ENCODE peak calls at places on chromosome 10, in seven cellular contexts. G is fibroblast of lung; K is AG20443; C is A549; N is stimulated activated CD4-positive, alpha-beta T cell treated with anti-CD3 and anti-CD28 coated beads, Interleukin-4, amount 100 ng/mL, for 48 hours; P is cardiac muscle cell; X is posterior vena cava. Q is an unnamed sample.

GRCh38 chr10:71274901-71275796 is 43.9 kb upstream of the SLC29A3 start:
- DNase-seq in G (no peak), K (no peak), C (peak), N (no peak), P (no peak), X (no peak), Q (no peak)

GRCh38 chr10:13659887-13660544 is 73.3 kb downstream of the PRPF18 start:
- DNase-seq in G (peak), K (peak), C (peak), N (peak), P (peak), X (peak), Q (peak)

GRCh38 chr10:102410427-102411073 is 8.0 kb downstream of the PSD start:
- DNase-seq in G (peak), K (no peak), C (no peak), N (peak), P (peak), X (no peak), Q (no peak)

GRCh38 chr10:78905940-78906308 is 162.8 kb upstream of the ZMIZ1 start:
- DNase-seq in G (no peak), K (no peak), C (no peak), N (no peak), P (no peak), X (peak), Q (no peak)

GRCh38 chr10:94180576-94180975 is 182.2 kb downstream of the NOC3L start:
- DNase-seq in G (no peak), K (no peak), C (no peak), N (no peak), P (no peak), X (no peak), Q (no peak)

GRCh38 chr10:7407368-7408002 is 3.3 kb downstream of the SFMBT2 start:
- DNase-seq in G (peak), K (no peak), C (no peak), N (no peak), P (no peak), X (no peak), Q (no peak)

GRCh38 chr10:62594093-62594520 is 210.4 kb upstream of the ADO start:
- DNase-seq in G (peak), K (peak), C (peak), N (peak), P (peak), X (peak), Q (no peak)

GRCh38 chr10:5987747-5988146 is 10.4 kb upstream of the IL15RA start:
- DNase-seq in G (no peak), K (no peak), C (no peak), N (no peak), P (no peak), X (no peak), Q (no peak)

GRCh38 chr10:123126246-123126645 is 9.5 kb upstream of the HMX3 start:
- DNase-seq in G (no peak), K (no peak), C (no peak), N (no peak), P (no peak), X (no peak), Q (no peak)

GRCh38 chr10:73182568-73182967 is 14.6 kb downstream of the FAM149B1 start:
- DNase-seq in G (peak), K (peak), C (no peak), N (no peak), P (no peak), X (no peak), Q (peak)

GRCh38 chr10:52573347-52573746 is 199.2 kb downstream of the MBL2 start:
- DNase-seq in G (no peak), K (peak), C (no peak), N (no peak), P (no peak), X (no peak), Q (no peak)

GRCh38 chr10:122112625-122113160 is 123.7 kb downstream of the TACC2 start:
- DNase-seq in G (peak), K (peak), C (peak), N (no peak), P (peak), X (peak), Q (peak)

GRCh38 chr10:132058111-132058745 is 7.5 kb upstream of the JAKMIP3 start:
- DNase-seq in G (no peak), K (no peak), C (no peak), N (no peak), P (no peak), X (peak), Q (no peak)

GRCh38 chr10:90313548-90314325 is 544.1 kb downstream of the HTR7 start:
- DNase-seq in G (peak), K (no peak), C (no peak), N (no peak), P (no peak), X (no peak), Q (no peak)

GRCh38 chr10:100579691-100580090 is 43.9 kb downstream of the HIF1AN start:
- DNase-seq in G (no peak), K (no peak), C (no peak), N (no peak), P (no peak), X (no peak), Q (no peak)

GRCh38 chr10:6748981-6749630 is 169.0 kb upstream of the PRKCQ start:
- DNase-seq in G (peak), K (peak), C (no peak), N (no peak), P (no peak), X (no peak), Q (no peak)

Q was measured in foreskin melanocyte.